ENCODE peak calls at places on chromosomes 4 and X, in four cellular contexts. V is astrocyte of the cerebellum; X is CD4-positive, alpha-beta T cell; L is Jurkat, Clone E6-1. K is an unnamed sample.
A peak's percentile ranks its signal among the peaks of the same experiment; 100 is the strongest.

GRCh38 chrX:125757794-125758564 is 408.1 kb downstream of the DCAF12L2 start:
- DNase-seq in V (no peak), X (no peak), L (no peak), K (no peak)

GRCh38 chrX:102651242-102651967 is at the start of gene GPRASP1:
- DNase-seq in V (no peak), L (no peak), X (peak; percentile 60), K (peak; percentile 50)

GRCh38 chr4:159902648-159903047 is 799.8 kb downstream of the RAPGEF2 start:
- DNase-seq in L (no peak), X (no peak), V (no peak), K (no peak)

GRCh38 chrX:1727531-1728027 is 112.7 kb downstream of the ASMT start:
- DNase-seq in L (no peak), V (no peak), X (no peak), K (no peak)

GRCh38 chr4:2834001-2834921 is 9.4 kb upstream of the ADD1 start:
- DNase-seq in V (no peak), L (no peak), X (no peak), K (no peak)

GRCh38 chrX:119150163-119151135 is 22.8 kb upstream of the KIAA1210 start:
- DNase-seq in X (no peak), L (no peak), V (no peak), K (no peak)

GRCh38 chr4:1836650-1837049 is 19.3 kb downstream of the LETM1 start:
- DNase-seq in V (no peak), X (no peak), L (no peak), K (no peak)

GRCh38 chr4:146105464-146105863 is 70.1 kb upstream of the LSM6 start:
- DNase-seq in L (no peak), X (no peak), V (no peak), K (no peak)